ENCODE peak calls at places on chromosomes 11 and 22, in nine cellular contexts. X, O, N, C, W, Z, Y, J and S are unnamed samples.

GRCh38 chr22:47624277-47625012 is 862.0 kb downstream of the TBC1D22A start:
- DNase-seq in X (no peak), O (no peak), N (no peak), C (no peak), W (no peak), Z (no peak), Y (no peak), J (no peak), S (no peak)

GRCh38 chr11:67795746-67796145 is 121.3 kb upstream of the ALDH3B2 start:
- DNase-seq in X (no peak), O (no peak), N (peak; percentile 56), C (no peak), W (no peak), Z (no peak), Y (no peak), J (no peak), S (no peak)

GRCh38 chr11:78196661-78197091 is 8.0 kb downstream of the USP35 start:
- DNase-seq in X (no peak), O (no peak), N (no peak), C (no peak), W (no peak), Z (no peak), Y (no peak), J (no peak), S (no peak)

GRCh38 chr11:128095459-128096096 is 491.8 kb downstream of the ETS1 start:
- DNase-seq in X (peak; percentile 72), O (no peak), N (no peak), C (peak; percentile 88), W (peak; percentile 84), Z (no peak), Y (no peak), J (no peak), S (no peak)

GRCh38 chr11:114883472-114883871 is 205.1 kb downstream of the NXPE2 start:
- DNase-seq in X (no peak), O (no peak), N (no peak), C (no peak), W (no peak), Z (no peak), Y (no peak), J (no peak), S (no peak)

GRCh38 chr11:19756675-19757475 is 44.2 kb downstream of the NAV2 start:
- DNase-seq in X (no peak), O (no peak), N (no peak), C (no peak), W (peak; percentile 52), Z (no peak), Y (no peak), J (no peak), S (no peak)

GRCh38 chr22:36323182-36323854 is 64.4 kb downstream of the MYH9 start:
- DNase-seq in X (peak; percentile 71), O (no peak), N (no peak), C (peak; percentile 63), W (peak; percentile 92), Z (peak; percentile 85), Y (no peak), J (no peak), S (no peak)

GRCh38 chr22:17914474-17914873 is 109.9 kb downstream of the MICAL3 start:
- DNase-seq in X (no peak), O (no peak), N (no peak), C (no peak), W (no peak), Z (no peak), Y (peak; percentile 51), J (no peak), S (no peak)

GRCh38 chr22:40206561-40206960 is 28.8 kb downstream of the TNRC6B start:
- DNase-seq in X (no peak), O (no peak), N (no peak), C (no peak), W (no peak), Z (no peak), Y (no peak), J (no peak), S (no peak)

GRCh38 chr11:65116370-65117205 is 913 bp downstream of the ZNHIT2 start:
- DNase-seq in X (peak; percentile 88), O (peak; percentile 67), N (peak; percentile 91), C (peak; percentile 21), W (peak; percentile 59), Z (no peak), Y (no peak), J (no peak), S (peak; percentile 71)

DNA sequence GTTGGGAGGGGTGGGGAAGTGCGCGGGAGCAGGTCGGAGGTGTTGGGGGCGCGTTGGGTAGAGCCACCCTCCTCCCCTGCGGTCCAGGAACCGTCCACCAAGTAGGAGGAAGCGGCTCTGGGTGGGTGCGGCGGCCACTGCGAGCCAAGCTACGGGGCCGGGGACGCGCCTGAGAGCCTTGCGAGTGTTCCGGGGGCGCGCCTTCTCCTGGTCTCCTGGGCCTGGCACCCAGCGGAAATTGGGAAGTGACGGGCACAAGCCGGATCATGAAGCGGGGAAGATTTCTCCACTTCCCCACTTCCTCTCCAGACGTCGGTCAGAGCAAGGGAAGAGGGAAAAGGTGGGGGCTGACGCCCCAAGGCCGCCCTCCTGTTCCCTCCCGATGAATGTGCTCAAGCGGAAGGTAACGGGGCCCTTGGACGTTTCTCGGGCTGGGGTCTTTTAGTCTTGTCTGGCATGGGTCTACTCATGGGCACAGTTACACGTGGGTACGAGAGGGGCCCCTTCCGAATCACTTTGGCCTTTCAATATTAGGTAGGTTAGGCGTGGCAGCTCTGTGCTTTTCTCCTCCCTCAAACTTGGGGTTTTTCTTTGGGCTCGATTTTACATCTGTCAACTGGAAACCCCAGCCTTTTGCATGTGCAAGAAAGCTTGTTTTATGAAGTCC is 851 bp downstream of the RBM14 start:
- DNase-seq in X (peak; percentile 85), O (no peak), N (no peak), C (no peak), W (peak; percentile 68), Z (peak; percentile 83), Y (peak; percentile 48), J (no peak), S (no peak)
- TF ChIP-seq CTCF in X (no peak), O (no peak), N (no peak), C (no peak), W (no peak), Z (no peak), Y (no peak), J (no peak), S (no peak)

GRCh38 chr11:10181811-10182210 is 112.2 kb downstream of the SBF2 start:
- DNase-seq in X (peak; percentile 25), O (peak; percentile 43), N (no peak), C (peak; percentile 45), W (peak; percentile 71), Z (no peak), Y (no peak), J (no peak), S (no peak)
- TF ChIP-seq CTCF in X (no peak), O (peak; percentile 52), N (no peak), C (peak; percentile 16), W (peak; percentile 40), Z (no peak), Y (no peak), J (no peak), S (peak; percentile 66)

DNA sequence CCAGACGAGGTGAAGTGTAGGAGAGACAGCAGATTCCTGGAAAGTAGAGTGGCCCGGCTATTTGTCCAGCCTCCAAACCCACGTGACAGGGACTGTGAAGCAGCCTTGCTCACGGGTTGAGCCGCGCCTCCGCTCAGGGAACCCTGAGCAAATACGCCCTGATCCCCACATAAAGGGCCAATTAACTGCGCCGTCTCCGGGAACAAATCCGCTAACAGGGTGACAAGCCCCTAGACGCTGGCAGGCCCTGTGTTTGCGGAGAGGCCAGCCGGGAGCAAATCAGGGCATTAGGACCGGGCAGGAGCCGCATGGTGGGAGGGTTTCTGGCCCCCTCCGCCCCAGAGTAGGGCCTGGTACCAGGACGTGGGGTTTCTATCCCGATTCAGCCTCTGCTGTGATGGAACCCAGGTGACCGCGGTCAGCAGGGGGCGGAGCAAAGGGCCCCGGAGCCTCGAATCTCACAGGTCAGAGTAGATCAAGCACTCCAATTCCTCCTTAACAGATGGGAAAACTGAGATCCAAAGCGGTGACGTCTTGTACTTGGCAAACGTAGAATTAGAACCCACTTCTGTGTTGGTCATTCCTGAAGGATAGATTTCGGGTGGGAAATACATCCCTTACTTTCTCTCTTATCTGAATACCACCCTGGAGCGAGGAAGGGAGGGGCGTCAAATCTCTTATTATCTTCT is 2.0 kb upstream of the ROBO3 start:
- DNase-seq in X (peak; percentile 77), O (peak; percentile 72), N (no peak), C (peak; percentile 8), W (peak; percentile 55), Z (peak; percentile 47), Y (no peak), J (no peak), S (no peak)
- TF ChIP-seq CTCF in X (no peak), O (no peak), N (no peak), C (no peak), W (no peak), Z (no peak), Y (no peak), J (no peak), S (no peak)

GRCh38 chr22:20128902-20129746 is 2.5 kb upstream of the ZDHHC8 start:
- DNase-seq in X (peak; percentile 71), O (peak; percentile 78), N (peak; percentile 52), C (no peak), W (peak; percentile 46), Z (no peak), Y (no peak), J (no peak), S (no peak)
- TF ChIP-seq CTCF in X (peak; percentile 60), O (peak; percentile 47), N (no peak), C (peak; percentile 44), W (peak; percentile 47), Z (no peak), Y (peak; percentile 43), J (peak; percentile 64), S (peak; percentile 43)

GRCh38 chr22:42549329-42550060 is 4.3 kb upstream of the SERHL2 start:
- DNase-seq in X (no peak), O (peak; percentile 38), N (no peak), C (no peak), W (no peak), Z (no peak), Y (no peak), J (no peak), S (no peak)
- TF ChIP-seq CTCF in X (no peak), O (peak; percentile 14), N (no peak), C (no peak), W (no peak), Z (no peak), Y (no peak), J (no peak), S (no peak)